ENCODE peak calls at places on chromosomes 6 and 20, in six cellular contexts. One of them, this sample, is unnamed.
A peak's percentile ranks its signal among the peaks of the same experiment; 100 is the strongest.

GRCh38 chr20:32304121-32304520 is 26.7 kb downstream of the KIF3B start:
- DNase-seq in breast epithelium: no peak
- DNase-seq in progenitor cell of endocrine pancreas: no peak
- DNase-seq in Panc1: no peak
- DNase-seq in ovary: no peak
- DNase-seq in sigmoid colon: no peak
- DNase-seq in this sample: no peak

GRCh38 chr6:11734861-11735652 is 43.5 kb downstream of the ADTRP start:
- DNase-seq in breast epithelium: no peak
- DNase-seq in progenitor cell of endocrine pancreas: no peak
- DNase-seq in Panc1: no peak
- DNase-seq in ovary: no peak
- DNase-seq in sigmoid colon: no peak
- DNase-seq in this sample: no peak

GRCh38 chr6:94270040-94270689 is 850.8 kb upstream of the EPHA7 start:
- DNase-seq in breast epithelium: no peak
- DNase-seq in progenitor cell of endocrine pancreas: no peak
- DNase-seq in Panc1: no peak
- DNase-seq in ovary: no peak
- DNase-seq in sigmoid colon: no peak
- DNase-seq in this sample: no peak

GRCh38 chr6:38445321-38445720 is 194.4 kb downstream of the BTBD9 start:
- DNase-seq in breast epithelium: no peak
- DNase-seq in progenitor cell of endocrine pancreas: no peak
- DNase-seq in Panc1: no peak
- DNase-seq in ovary: no peak
- DNase-seq in sigmoid colon: no peak
- DNase-seq in this sample: no peak

GRCh38 chr6:26494117-26494516 is 6.0 kb upstream of the BTN1A1 start:
- DNase-seq in breast epithelium: no peak
- DNase-seq in progenitor cell of endocrine pancreas: no peak
- DNase-seq in Panc1: no peak
- DNase-seq in ovary: no peak
- DNase-seq in sigmoid colon: no peak
- DNase-seq in this sample: no peak

GRCh38 chr6:170152111-170152926 is 138.6 kb downstream of the DLL1 start:
- DNase-seq in breast epithelium: no peak
- DNase-seq in progenitor cell of endocrine pancreas: no peak
- DNase-seq in Panc1: no peak
- DNase-seq in ovary: no peak
- DNase-seq in sigmoid colon: no peak
- DNase-seq in this sample: no peak

GRCh38 chr6:161195418-161195817 is 78.4 kb downstream of the AGPAT4 start:
- DNase-seq in breast epithelium: no peak
- DNase-seq in progenitor cell of endocrine pancreas: no peak
- DNase-seq in Panc1: no peak
- DNase-seq in ovary: no peak
- DNase-seq in sigmoid colon: no peak
- DNase-seq in this sample: no peak

GRCh38 chr6:55953384-55953783 is 78.0 kb upstream of the BMP5 start:
- DNase-seq in breast epithelium: no peak
- DNase-seq in progenitor cell of endocrine pancreas: no peak
- DNase-seq in Panc1: peak; percentile 57
- DNase-seq in ovary: no peak
- DNase-seq in sigmoid colon: no peak
- DNase-seq in this sample: no peak

GRCh38 chr6:34243901-34244884 is 4.6 kb downstream of the SMIM29 start:
- DNase-seq in breast epithelium: peak; percentile 56
- DNase-seq in progenitor cell of endocrine pancreas: no peak
- DNase-seq in Panc1: no peak
- DNase-seq in ovary: peak; percentile 71
- DNase-seq in sigmoid colon: peak; percentile 89
- DNase-seq in this sample: peak; percentile 80

GRCh38 chr6:19896580-19897010 is 59.4 kb downstream of the ID4 start:
- DNase-seq in breast epithelium: peak; percentile 52
- DNase-seq in progenitor cell of endocrine pancreas: no peak
- DNase-seq in Panc1: no peak
- DNase-seq in ovary: no peak
- DNase-seq in sigmoid colon: no peak
- DNase-seq in this sample: no peak

GRCh38 chr6:52108128-52108527 is 20.7 kb upstream of the PKHD1 start:
- DNase-seq in breast epithelium: no peak
- DNase-seq in progenitor cell of endocrine pancreas: no peak
- DNase-seq in Panc1: no peak
- DNase-seq in ovary: no peak
- DNase-seq in sigmoid colon: no peak
- DNase-seq in this sample: no peak

GRCh38 chr6:44569131-44569530 is 181.6 kb downstream of the CDC5L start:
- DNase-seq in breast epithelium: no peak
- DNase-seq in progenitor cell of endocrine pancreas: no peak
- DNase-seq in Panc1: no peak
- DNase-seq in ovary: no peak
- DNase-seq in sigmoid colon: no peak
- DNase-seq in this sample: no peak

GRCh38 chr6:125271486-125272159 is 30.1 kb downstream of the HDDC2 start:
- DNase-seq in breast epithelium: no peak
- DNase-seq in progenitor cell of endocrine pancreas: no peak
- DNase-seq in Panc1: no peak
- DNase-seq in ovary: no peak
- DNase-seq in sigmoid colon: no peak
- DNase-seq in this sample: no peak

GRCh38 chr20:33830371-33830770 is 19.2 kb downstream of the CHMP4B start:
- DNase-seq in breast epithelium: no peak
- DNase-seq in progenitor cell of endocrine pancreas: no peak
- DNase-seq in Panc1: no peak
- DNase-seq in ovary: no peak
- DNase-seq in sigmoid colon: no peak
- DNase-seq in this sample: no peak

GRCh38 chr20:37564388-37565133 is 36.9 kb upstream of the BLCAP start:
- DNase-seq in breast epithelium: no peak
- DNase-seq in progenitor cell of endocrine pancreas: peak; percentile 67
- DNase-seq in Panc1: no peak
- DNase-seq in ovary: peak; percentile 52
- DNase-seq in sigmoid colon: no peak
- DNase-seq in this sample: peak; percentile 35

GRCh38 chr20:59976196-59976847 is 18.1 kb downstream of the CDH26 start:
- DNase-seq in breast epithelium: no peak
- DNase-seq in progenitor cell of endocrine pancreas: no peak
- DNase-seq in Panc1: no peak
- DNase-seq in ovary: no peak
- DNase-seq in sigmoid colon: no peak
- DNase-seq in this sample: no peak

GRCh38 chr6:134041093-134041492 is 11.3 kb downstream of the SLC2A12 start:
- DNase-seq in breast epithelium: no peak
- DNase-seq in progenitor cell of endocrine pancreas: no peak
- DNase-seq in Panc1: no peak
- DNase-seq in ovary: no peak
- DNase-seq in sigmoid colon: no peak
- DNase-seq in this sample: no peak

GRCh38 chr6:107110200-107110599 is 5.1 kb downstream of the BEND3 start:
- DNase-seq in breast epithelium: no peak
- DNase-seq in progenitor cell of endocrine pancreas: no peak
- DNase-seq in Panc1: no peak
- DNase-seq in ovary: no peak
- DNase-seq in sigmoid colon: no peak
- DNase-seq in this sample: no peak

GRCh38 chr6:50270427-50270826 is 220.7 kb upstream of the DEFB112 start:
- DNase-seq in breast epithelium: no peak
- DNase-seq in progenitor cell of endocrine pancreas: no peak
- DNase-seq in Panc1: no peak
- DNase-seq in ovary: no peak
- DNase-seq in sigmoid colon: no peak
- DNase-seq in this sample: no peak

GRCh38 chr6:126153661-126154060 is 167.3 kb downstream of the TRMT11 start:
- DNase-seq in breast epithelium: no peak
- DNase-seq in progenitor cell of endocrine pancreas: no peak
- DNase-seq in Panc1: no peak
- DNase-seq in ovary: no peak
- DNase-seq in sigmoid colon: no peak
- DNase-seq in this sample: no peak

GRCh38 chr6:10297825-10298224 is 117.0 kb downstream of the TFAP2A start:
- DNase-seq in breast epithelium: no peak
- DNase-seq in progenitor cell of endocrine pancreas: no peak
- DNase-seq in Panc1: no peak
- DNase-seq in ovary: no peak
- DNase-seq in sigmoid colon: no peak
- DNase-seq in this sample: no peak

GRCh38 chr6:74605942-74606341 is 599.9 kb downstream of the COL12A1 start:
- DNase-seq in breast epithelium: no peak
- DNase-seq in progenitor cell of endocrine pancreas: no peak
- DNase-seq in Panc1: no peak
- DNase-seq in ovary: no peak
- DNase-seq in sigmoid colon: no peak
- DNase-seq in this sample: no peak

GRCh38 chr20:21739161-21739560 is 33.7 kb downstream of the PAX1 start:
- DNase-seq in breast epithelium: no peak
- DNase-seq in progenitor cell of endocrine pancreas: no peak
- DNase-seq in Panc1: no peak
- DNase-seq in ovary: no peak
- DNase-seq in sigmoid colon: no peak
- DNase-seq in this sample: no peak

GRCh38 chr6:33882154-33882553 is 78.4 kb upstream of the MLN start:
- DNase-seq in breast epithelium: no peak
- DNase-seq in progenitor cell of endocrine pancreas: no peak
- DNase-seq in Panc1: no peak
- DNase-seq in ovary: no peak
- DNase-seq in sigmoid colon: peak; percentile 86
- DNase-seq in this sample: no peak

GRCh38 chr6:170572704-170573466 is 11.6 kb downstream of the PDCD2 start:
- DNase-seq in breast epithelium: no peak
- DNase-seq in progenitor cell of endocrine pancreas: no peak
- DNase-seq in Panc1: no peak
- DNase-seq in ovary: no peak
- DNase-seq in sigmoid colon: no peak
- DNase-seq in this sample: no peak

GRCh38 chr6:78251930-78252329 is 599.1 kb downstream of the MEI4 start:
- DNase-seq in breast epithelium: no peak
- DNase-seq in progenitor cell of endocrine pancreas: no peak
- DNase-seq in Panc1: no peak
- DNase-seq in ovary: no peak
- DNase-seq in sigmoid colon: no peak
- DNase-seq in this sample: no peak

GRCh38 chr6:111623046-111623718 is 17.5 kb upstream of the TRAF3IP2 start:
- DNase-seq in breast epithelium: no peak
- DNase-seq in progenitor cell of endocrine pancreas: no peak
- DNase-seq in Panc1: no peak
- DNase-seq in ovary: no peak
- DNase-seq in sigmoid colon: no peak
- DNase-seq in this sample: no peak

GRCh38 chr6:134621858-134622257 is 303.9 kb upstream of the SGK1 start:
- DNase-seq in breast epithelium: no peak
- DNase-seq in progenitor cell of endocrine pancreas: no peak
- DNase-seq in Panc1: no peak
- DNase-seq in ovary: no peak
- DNase-seq in sigmoid colon: no peak
- DNase-seq in this sample: no peak

GRCh38 chr20:63833776-63834544 is 2.9 kb upstream of the ZBTB46 start:
- DNase-seq in breast epithelium: no peak
- DNase-seq in progenitor cell of endocrine pancreas: no peak
- DNase-seq in Panc1: no peak
- DNase-seq in ovary: peak; percentile 58
- DNase-seq in sigmoid colon: no peak
- DNase-seq in this sample: no peak

GRCh38 chr6:116036885-116037284 is 23.8 kb downstream of the FRK start:
- DNase-seq in breast epithelium: no peak
- DNase-seq in progenitor cell of endocrine pancreas: no peak
- DNase-seq in Panc1: no peak
- DNase-seq in ovary: no peak
- DNase-seq in sigmoid colon: no peak
- DNase-seq in this sample: no peak

DNA sequence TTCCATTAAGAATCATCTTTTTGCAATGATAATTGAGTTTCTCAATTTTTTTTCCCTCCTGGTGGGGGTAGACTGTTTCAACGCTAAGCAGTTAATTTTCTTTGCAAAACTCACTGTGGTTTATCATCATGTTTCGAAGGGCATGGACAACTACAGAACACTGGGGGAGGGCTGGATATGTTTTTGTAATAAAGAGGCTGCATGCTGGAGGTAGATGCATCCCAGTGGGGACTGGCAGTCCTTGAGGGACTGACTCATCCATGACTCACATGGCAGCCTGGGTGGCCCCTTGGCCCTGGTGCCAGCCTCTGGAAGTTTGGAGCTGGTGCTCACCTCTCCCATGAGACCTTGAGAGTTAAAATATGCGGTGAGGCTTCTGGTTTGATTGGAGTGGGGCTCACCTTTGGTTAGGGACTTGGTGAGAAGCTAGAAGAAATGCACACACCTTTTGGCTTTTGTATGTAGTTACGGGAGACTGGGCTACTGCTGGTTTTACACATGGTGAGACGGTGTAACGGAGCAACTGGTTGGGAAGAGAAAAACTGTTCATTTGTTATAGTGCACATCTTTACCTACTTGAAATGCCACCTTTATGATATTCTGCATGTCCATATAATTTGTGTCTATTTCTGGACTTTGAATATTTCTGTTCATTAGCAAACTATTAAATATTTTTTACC is 31.4 kb downstream of the TIAM2 start:
- DNase-seq in breast epithelium: no peak
- DNase-seq in progenitor cell of endocrine pancreas: no peak
- DNase-seq in Panc1: peak; percentile 73
- DNase-seq in ovary: peak; percentile 33
- DNase-seq in sigmoid colon: no peak
- DNase-seq in this sample: no peak
- TF ChIP-seq CTCF in breast epithelium: no peak
- TF ChIP-seq CTCF in progenitor cell of endocrine pancreas: no peak
- TF ChIP-seq CTCF in Panc1: no peak
- TF ChIP-seq CTCF in ovary: no peak
- TF ChIP-seq CTCF in sigmoid colon: no peak
- TF ChIP-seq CTCF in this sample: no peak

GRCh38 chr6:149057464-149057840 is 260.1 kb upstream of the TAB2 start:
- DNase-seq in breast epithelium: no peak
- DNase-seq in progenitor cell of endocrine pancreas: no peak
- DNase-seq in Panc1: no peak
- DNase-seq in ovary: no peak
- DNase-seq in sigmoid colon: no peak
- DNase-seq in this sample: no peak
- TF ChIP-seq CTCF in breast epithelium: no peak
- TF ChIP-seq CTCF in progenitor cell of endocrine pancreas: no peak
- TF ChIP-seq CTCF in Panc1: no peak
- TF ChIP-seq CTCF in ovary: no peak
- TF ChIP-seq CTCF in sigmoid colon: no peak
- TF ChIP-seq CTCF in this sample: no peak

GRCh38 chr20:44642203-44643153 is 9.0 kb downstream of the ADA start:
- DNase-seq in breast epithelium: peak; percentile 60
- DNase-seq in progenitor cell of endocrine pancreas: no peak
- DNase-seq in Panc1: no peak
- DNase-seq in ovary: peak; percentile 55
- DNase-seq in sigmoid colon: peak; percentile 90
- DNase-seq in this sample: peak; percentile 48
- TF ChIP-seq CTCF in breast epithelium: no peak
- TF ChIP-seq CTCF in progenitor cell of endocrine pancreas: peak; percentile 21
- TF ChIP-seq CTCF in Panc1: no peak
- TF ChIP-seq CTCF in ovary: no peak
- TF ChIP-seq CTCF in sigmoid colon: no peak
- TF ChIP-seq CTCF in this sample: no peak

DNA sequence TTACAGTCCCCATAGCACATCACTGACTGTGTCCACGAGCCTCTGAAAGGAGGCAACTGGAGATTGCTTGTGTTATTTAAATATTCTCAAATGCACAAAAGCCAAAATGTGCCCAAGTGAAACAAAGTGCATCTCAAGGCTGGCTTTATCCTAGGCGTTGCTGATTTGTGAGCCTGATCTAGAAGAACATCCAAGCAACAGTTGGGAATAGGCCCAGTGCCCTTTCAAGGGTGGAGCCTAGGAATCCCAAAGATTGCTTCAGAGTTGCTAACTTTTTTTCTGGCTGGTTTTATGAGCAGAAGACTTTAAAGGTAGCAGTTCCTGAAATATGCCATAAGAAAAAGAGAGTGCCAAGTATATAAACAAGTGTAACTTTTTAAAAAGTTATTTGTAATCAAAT is 393.6 kb downstream of the CD83 start:
- DNase-seq in breast epithelium: no peak
- DNase-seq in progenitor cell of endocrine pancreas: no peak
- DNase-seq in Panc1: no peak
- DNase-seq in ovary: no peak
- DNase-seq in sigmoid colon: no peak
- DNase-seq in this sample: no peak
- TF ChIP-seq CTCF in breast epithelium: no peak
- TF ChIP-seq CTCF in progenitor cell of endocrine pancreas: no peak
- TF ChIP-seq CTCF in Panc1: no peak
- TF ChIP-seq CTCF in ovary: no peak
- TF ChIP-seq CTCF in sigmoid colon: no peak
- TF ChIP-seq CTCF in this sample: no peak

This sample was measured in omental fat pad.